ENCODE peak calls at places on chromosomes 3 and 15, in five cellular contexts. W is DND-41, M is HepG2, O is mucosa of descending colon, P is aorta. Q is an unnamed sample.
A peak's percentile ranks its signal among the peaks of the same experiment; 100 is the strongest.

GRCh38 chr3:122514123-122515019 is at the start of gene KPNA1:
- ATAC-seq in M (peak; percentile 94), P (peak; percentile 98), O (peak; percentile 98), W (peak; percentile 94), Q (peak; percentile 95)

GRCh38 chr3:44920081-44920480 is 45.7 kb downstream of the TGM4 start:
- ATAC-seq in M (no peak), O (no peak), P (no peak), W (no peak), Q (no peak)

GRCh38 chr3:27632431-27633223 is 89.5 kb downstream of the EOMES start:
- ATAC-seq in P (peak; percentile 83), O (peak; percentile 91), W (no peak), M (peak; percentile 98), Q (peak; percentile 86)

GRCh38 chr3:143280984-143281383 is 161.4 kb downstream of the CHST2 start:
- ATAC-seq in P (no peak), W (peak; percentile 6), M (no peak), O (no peak), Q (no peak)

GRCh38 chr3:46261926-46262594 is 19.8 kb downstream of the CCR3 start:
- ATAC-seq in O (no peak), W (no peak), P (no peak), M (no peak), Q (no peak)

GRCh38 chr3:41318520-41318919 is 119.2 kb downstream of the CTNNB1 start:
- ATAC-seq in W (no peak), P (no peak), M (peak; percentile 72), O (no peak), Q (no peak)

GRCh38 chr3:50095352-50095998 is 6.8 kb downstream of the RBM5 start:
- ATAC-seq in M (no peak), W (no peak), O (peak; percentile 97), P (no peak), Q (no peak)

GRCh38 chr3:154469585-154469984 is 39.6 kb upstream of the GPR149 start:
- ATAC-seq in M (no peak), W (no peak), P (no peak), O (no peak), Q (no peak)

GRCh38 chr3:14368885-14369284 is 33.5 kb upstream of the SLC6A6 start:
- ATAC-seq in P (no peak), W (no peak), M (no peak), O (no peak), Q (no peak)

GRCh38 chr3:193826126-193826795 is 233.3 kb downstream of the OPA1 start:
- ATAC-seq in P (no peak), M (peak; percentile 74), O (peak; percentile 67), W (no peak), Q (peak; percentile 31)

GRCh38 chr15:51195459-51195858 is 100.8 kb upstream of the TNFAIP8L3 start:
- ATAC-seq in W (no peak), P (no peak), O (no peak), M (no peak), Q (no peak)

GRCh38 chr3:177810162-177810623 is 612.9 kb upstream of the TBL1XR1 start:
- ATAC-seq in O (peak; percentile 70), P (peak; percentile 58), W (peak; percentile 50), M (no peak), Q (peak; percentile 83)

GRCh38 chr3:45778761-45779201 is 17.6 kb downstream of the SLC6A20 start:
- ATAC-seq in P (no peak), O (no peak), W (no peak), M (no peak), Q (no peak)

GRCh38 chr3:15606434-15606891 is 4.9 kb downstream of the BTD start:
- ATAC-seq in P (no peak), M (peak; percentile 68), W (no peak), O (peak; percentile 65), Q (no peak)

GRCh38 chr3:5056005-5056391 is 66.1 kb upstream of the ARL8B start:
- ATAC-seq in P (no peak), W (no peak), M (no peak), O (no peak), Q (no peak)

GRCh38 chr15:85421116-85421925 is 40.9 kb downstream of the AKAP13 start:
- ATAC-seq in O (peak; percentile 9), M (no peak), P (no peak), W (no peak), Q (no peak)

GRCh38 chr3:122947621-122948202 is 79.9 kb downstream of the SEMA5B start:
- ATAC-seq in M (no peak), W (no peak), O (no peak), P (no peak), Q (no peak)

GRCh38 chr15:27706300-27706699 is 392.8 kb downstream of the OCA2 start:
- ATAC-seq in O (no peak), W (no peak), M (no peak), P (no peak), Q (no peak)

GRCh38 chr3:88192631-88193030 is 42.9 kb downstream of the C3orf38 start:
- ATAC-seq in P (no peak), M (no peak), O (no peak), W (no peak), Q (no peak)

GRCh38 chr3:9211155-9211950 is 38.1 kb downstream of the SRGAP3 start:
- ATAC-seq in O (no peak), P (no peak), W (no peak), M (no peak), Q (no peak)

GRCh38 chr15:76169013-76169412 is 109.2 kb downstream of the TMEM266 start:
- ATAC-seq in W (no peak), O (peak; percentile 42), M (peak; percentile 61), P (no peak), Q (no peak)

DNA sequence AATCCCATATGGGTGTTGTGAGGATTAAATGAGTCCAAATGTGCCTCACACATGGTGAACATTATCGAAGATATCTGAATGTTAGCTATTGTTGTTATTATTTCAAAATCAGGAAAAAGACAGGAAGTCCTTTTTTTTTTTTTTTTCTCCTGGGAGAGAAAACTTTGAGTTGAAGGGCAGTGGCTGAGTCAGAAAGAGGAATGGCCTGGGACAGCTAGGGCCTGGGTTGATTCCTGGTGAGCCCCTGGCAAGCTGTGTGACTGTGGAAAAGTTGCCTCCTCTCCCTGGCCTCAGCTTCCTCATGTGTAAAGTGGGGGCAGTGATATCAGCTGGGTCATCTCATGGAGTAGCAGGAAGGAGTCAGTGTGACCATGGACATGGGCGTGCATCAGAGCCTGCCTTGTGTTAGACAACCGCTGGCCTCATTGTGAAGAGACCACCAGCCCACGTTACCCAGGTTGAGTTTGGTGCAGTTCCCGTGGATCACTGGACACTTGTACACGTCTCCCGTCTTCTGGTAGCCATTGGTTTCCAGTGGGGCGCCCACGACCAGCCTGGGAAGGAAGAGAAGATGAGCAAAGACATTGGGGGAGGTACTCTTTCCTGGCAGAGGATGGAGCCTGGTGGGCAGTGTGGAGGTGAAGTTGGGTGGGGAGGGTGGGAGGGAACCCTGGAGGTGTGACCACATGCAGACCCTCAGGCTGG is 63.1 kb downstream of the ITGA11 start:
- ATAC-seq in M (no peak), P (no peak), W (no peak), O (no peak), Q (no peak)
- H3K4me1 ChIP-seq in M (no peaks in the 10 kb centered on the region), P (no peaks in the 10 kb centered on the region), W (no peaks in the 10 kb centered on the region), O (no peaks in the 10 kb centered on the region), Q (peaks cover 42% of the 10 kb centered on the region)

GRCh38 chr3:31534036-31534435 is 1.3 kb downstream of the STT3B start:
- ATAC-seq in W (peak; percentile 2), O (no peak), P (no peak), M (peak; percentile 8), Q (no peak)
- H3K4me1 ChIP-seq in W (peaks cover 53% of the 10 kb centered on the region), O (peaks cover 49% of the 10 kb centered on the region), P (peaks cover 6% of the 10 kb centered on the region), M (peaks cover 46% of the 10 kb centered on the region), Q (peaks cover 53% of the 10 kb centered on the region)

GRCh38 chr3:53145109-53146077 is 15.2 kb upstream of the RFT1 start:
- ATAC-seq in O (peak; percentile 78), P (no peak), W (no peak), M (no peak), Q (no peak)
- H3K4me1 ChIP-seq in O (peaks cover 51% of the 10 kb centered on the region), P (no peaks in the 10 kb centered on the region), W (no peaks in the 10 kb centered on the region), M (peaks cover 55% of the 10 kb centered on the region), Q (no peaks in the 10 kb centered on the region)

GRCh38 chr15:75042730-75043508 is 19.5 kb downstream of the PPCDC start:
- ATAC-seq in M (peak; percentile 77), W (peak; percentile 66), P (peak; percentile 78), O (peak; percentile 86), Q (peak; percentile 31)
- H3K4me1 ChIP-seq in M (peaks cover 76% of the 10 kb centered on the region), W (no peaks in the 10 kb centered on the region), P (no peaks in the 10 kb centered on the region), O (peaks cover 49% of the 10 kb centered on the region), Q (no peaks in the 10 kb centered on the region)

GRCh38 chr3:105866656-105867653 is 1.9 kb downstream of the CBLB start:
- ATAC-seq in O (no peak), P (no peak), M (no peak), W (no peak), Q (no peak)

GRCh38 chr3:105863608-105864007 is 5.2 kb downstream of the CBLB start:
- ATAC-seq in O (no peak), M (no peak), P (no peak), W (no peak), Q (no peak)

GRCh38 chr3:105865867-105866350 is 2.9 kb downstream of the CBLB start:
- ATAC-seq in O (no peak), W (no peak), P (no peak), M (no peak), Q (no peak)

GRCh38 chr3:105867690-105868449 is 942 bp downstream of the CBLB start:
- ATAC-seq in P (no peak), M (no peak), O (no peak), W (peak; percentile 0), Q (no peak)

GRCh38 chr3:105865016-105865623 is 3.7 kb downstream of the CBLB start:
- ATAC-seq in P (no peak), O (no peak), W (no peak), M (no peak), Q (no peak)
- H3K4me1 ChIP-seq in P (peaks cover 8% of the 10 kb centered on the region), O (peaks cover 15% of the 10 kb centered on the region), W (peaks cover 43% of the 10 kb centered on the region), M (peaks cover 56% of the 10 kb centered on the region), Q (peaks cover 7% of the 10 kb centered on the region)

GRCh38 chr15:81023483-81024264 is 23.0 kb downstream of the TLNRD1 start:
- ATAC-seq in W (no peak), M (no peak), P (peak; percentile 90), O (peak; percentile 62), Q (peak; percentile 96)
- H3K4me1 ChIP-seq in W (no peaks in the 10 kb centered on the region), M (peaks cover 10% of the 10 kb centered on the region), P (no peaks in the 10 kb centered on the region), O (no peaks in the 10 kb centered on the region), Q (no peaks in the 10 kb centered on the region)

DNA sequence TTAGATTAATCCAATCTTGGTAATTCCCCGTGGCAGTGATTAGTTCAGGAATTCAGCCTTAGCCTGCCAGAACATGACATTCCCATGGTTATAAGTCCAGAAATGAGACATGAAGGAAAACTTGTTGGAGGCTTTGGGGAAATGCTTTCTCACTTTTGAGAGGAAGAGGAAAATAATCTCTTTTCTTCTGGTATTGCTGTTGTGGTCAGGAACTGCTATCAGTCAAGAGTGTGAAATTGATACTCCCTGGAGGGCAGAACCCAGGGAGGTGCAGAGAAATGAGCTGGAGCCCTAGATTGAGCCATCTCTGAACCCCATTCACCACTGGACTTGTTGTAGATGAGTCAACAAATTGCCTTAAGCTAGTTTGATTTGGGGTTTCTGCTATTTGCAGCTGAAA is 38.6 kb upstream of the APH1B start:
- ATAC-seq in O (no peak), P (no peak), M (no peak), W (no peak), Q (peak; percentile 29)
- H3K4me1 ChIP-seq in O (peaks cover 10% of the 10 kb centered on the region), P (no peaks in the 10 kb centered on the region), M (peaks cover 13% of the 10 kb centered on the region), W (no peaks in the 10 kb centered on the region), Q (peaks cover 12% of the 10 kb centered on the region)